ENCODE peak calls at places on chromosome 4, in nine cellular contexts. One of them, this sample, is unnamed.

GRCh38 chr4:184145596-184145995 is 72.1 kb downstream of the ENPP6 start:
- DNase-seq in breast epithelium: no peak
- DNase-seq in CD8-positive, alpha-beta memory T cell: no peak
- DNase-seq in neural progenitor cell: no peak
- DNase-seq in naive thymus-derived CD4-positive, alpha-beta T cell: no peak
- DNase-seq in BE2C: no peak
- DNase-seq in PC-9: no peak
- DNase-seq in adrenal gland: no peak
- DNase-seq in thoracic aorta: no peak
- DNase-seq in this sample: no peak

GRCh38 chr4:7876096-7876993 is 63.3 kb downstream of the AFAP1 start:
- DNase-seq in breast epithelium: no peak
- DNase-seq in CD8-positive, alpha-beta memory T cell: no peak
- DNase-seq in neural progenitor cell: peak; percentile 57
- DNase-seq in naive thymus-derived CD4-positive, alpha-beta T cell: peak; percentile 11
- DNase-seq in BE2C: peak; percentile 83
- DNase-seq in PC-9: no peak
- DNase-seq in adrenal gland: no peak
- DNase-seq in thoracic aorta: no peak
- DNase-seq in this sample: no peak

GRCh38 chr4:30912098-30912719 is 192.0 kb downstream of the PCDH7 start:
- DNase-seq in breast epithelium: no peak
- DNase-seq in CD8-positive, alpha-beta memory T cell: no peak
- DNase-seq in neural progenitor cell: no peak
- DNase-seq in naive thymus-derived CD4-positive, alpha-beta T cell: no peak
- DNase-seq in BE2C: no peak
- DNase-seq in PC-9: no peak
- DNase-seq in adrenal gland: no peak
- DNase-seq in thoracic aorta: no peak
- DNase-seq in this sample: no peak

GRCh38 chr4:108834167-108834566 is 71.3 kb upstream of the ETNPPL start:
- DNase-seq in breast epithelium: no peak
- DNase-seq in CD8-positive, alpha-beta memory T cell: no peak
- DNase-seq in neural progenitor cell: no peak
- DNase-seq in naive thymus-derived CD4-positive, alpha-beta T cell: no peak
- DNase-seq in BE2C: no peak
- DNase-seq in PC-9: no peak
- DNase-seq in adrenal gland: no peak
- DNase-seq in thoracic aorta: no peak
- DNase-seq in this sample: no peak

GRCh38 chr4:108644237-108644636 is 6.2 kb upstream of the OSTC start:
- DNase-seq in breast epithelium: no peak
- DNase-seq in CD8-positive, alpha-beta memory T cell: no peak
- DNase-seq in neural progenitor cell: no peak
- DNase-seq in naive thymus-derived CD4-positive, alpha-beta T cell: no peak
- DNase-seq in BE2C: no peak
- DNase-seq in PC-9: peak; percentile 8
- DNase-seq in adrenal gland: no peak
- DNase-seq in thoracic aorta: no peak
- DNase-seq in this sample: no peak

GRCh38 chr4:20847124-20847747 is 147.0 kb downstream of the PACRGL start:
- DNase-seq in breast epithelium: no peak
- DNase-seq in CD8-positive, alpha-beta memory T cell: no peak
- DNase-seq in neural progenitor cell: no peak
- DNase-seq in naive thymus-derived CD4-positive, alpha-beta T cell: no peak
- DNase-seq in BE2C: no peak
- DNase-seq in PC-9: no peak
- DNase-seq in adrenal gland: no peak
- DNase-seq in thoracic aorta: no peak
- DNase-seq in this sample: no peak

GRCh38 chr4:177190995-177191568 is 118.6 kb upstream of the NEIL3 start:
- DNase-seq in breast epithelium: no peak
- DNase-seq in CD8-positive, alpha-beta memory T cell: no peak
- DNase-seq in neural progenitor cell: no peak
- DNase-seq in naive thymus-derived CD4-positive, alpha-beta T cell: no peak
- DNase-seq in BE2C: no peak
- DNase-seq in PC-9: no peak
- DNase-seq in adrenal gland: no peak
- DNase-seq in thoracic aorta: no peak
- DNase-seq in this sample: no peak

GRCh38 chr4:152937535-152938236 is 1.6 kb downstream of the FHDC1 start:
- DNase-seq in breast epithelium: no peak
- DNase-seq in CD8-positive, alpha-beta memory T cell: no peak
- DNase-seq in neural progenitor cell: peak; percentile 61
- DNase-seq in naive thymus-derived CD4-positive, alpha-beta T cell: peak; percentile 20
- DNase-seq in BE2C: peak; percentile 27
- DNase-seq in PC-9: peak; percentile 39
- DNase-seq in adrenal gland: no peak
- DNase-seq in thoracic aorta: no peak
- DNase-seq in this sample: no peak

GRCh38 chr4:26388671-26389070 is 67.9 kb downstream of the RBPJ start:
- DNase-seq in breast epithelium: no peak
- DNase-seq in CD8-positive, alpha-beta memory T cell: no peak
- DNase-seq in neural progenitor cell: no peak
- DNase-seq in naive thymus-derived CD4-positive, alpha-beta T cell: no peak
- DNase-seq in BE2C: no peak
- DNase-seq in PC-9: no peak
- DNase-seq in adrenal gland: no peak
- DNase-seq in thoracic aorta: no peak
- DNase-seq in this sample: no peak

GRCh38 chr4:139919513-139919912 is 234.5 kb downstream of the MAML3 start:
- DNase-seq in breast epithelium: no peak
- DNase-seq in CD8-positive, alpha-beta memory T cell: no peak
- DNase-seq in neural progenitor cell: no peak
- DNase-seq in naive thymus-derived CD4-positive, alpha-beta T cell: no peak
- DNase-seq in BE2C: no peak
- DNase-seq in PC-9: no peak
- DNase-seq in adrenal gland: peak; percentile 70
- DNase-seq in thoracic aorta: no peak
- DNase-seq in this sample: no peak

GRCh38 chr4:139917896-139918295 is 236.1 kb downstream of the MAML3 start:
- DNase-seq in breast epithelium: no peak
- DNase-seq in CD8-positive, alpha-beta memory T cell: no peak
- DNase-seq in neural progenitor cell: no peak
- DNase-seq in naive thymus-derived CD4-positive, alpha-beta T cell: no peak
- DNase-seq in BE2C: no peak
- DNase-seq in PC-9: no peak
- DNase-seq in adrenal gland: no peak
- DNase-seq in thoracic aorta: no peak
- DNase-seq in this sample: no peak

GRCh38 chr4:139920552-139920951 is 233.4 kb downstream of the MAML3 start:
- DNase-seq in breast epithelium: no peak
- DNase-seq in CD8-positive, alpha-beta memory T cell: no peak
- DNase-seq in neural progenitor cell: peak; percentile 25
- DNase-seq in naive thymus-derived CD4-positive, alpha-beta T cell: no peak
- DNase-seq in BE2C: peak; percentile 53
- DNase-seq in PC-9: no peak
- DNase-seq in adrenal gland: no peak
- DNase-seq in thoracic aorta: no peak
- DNase-seq in this sample: no peak

GRCh38 chr4:139918994-139919393 is 235.0 kb downstream of the MAML3 start:
- DNase-seq in breast epithelium: no peak
- DNase-seq in CD8-positive, alpha-beta memory T cell: no peak
- DNase-seq in neural progenitor cell: no peak
- DNase-seq in naive thymus-derived CD4-positive, alpha-beta T cell: no peak
- DNase-seq in BE2C: no peak
- DNase-seq in PC-9: no peak
- DNase-seq in adrenal gland: no peak
- DNase-seq in thoracic aorta: no peak
- DNase-seq in this sample: no peak

GRCh38 chr4:139918591-139918990 is 235.4 kb downstream of the MAML3 start:
- DNase-seq in breast epithelium: no peak
- DNase-seq in CD8-positive, alpha-beta memory T cell: no peak
- DNase-seq in neural progenitor cell: no peak
- DNase-seq in naive thymus-derived CD4-positive, alpha-beta T cell: no peak
- DNase-seq in BE2C: no peak
- DNase-seq in PC-9: no peak
- DNase-seq in adrenal gland: no peak
- DNase-seq in thoracic aorta: no peak
- DNase-seq in this sample: no peak
- H3K4me1 ChIP-seq in breast epithelium: no peaks in the 10 kb centered on the region
- H3K4me1 ChIP-seq in CD8-positive, alpha-beta memory T cell: no peaks in the 10 kb centered on the region
- H3K4me1 ChIP-seq in neural progenitor cell: peaks cover 39% of the 10 kb centered on the region
- H3K4me1 ChIP-seq in naive thymus-derived CD4-positive, alpha-beta T cell: no peaks in the 10 kb centered on the region
- H3K4me1 ChIP-seq in BE2C: peaks cover 59% of the 10 kb centered on the region
- H3K4me1 ChIP-seq in PC-9: peaks cover 10% of the 10 kb centered on the region
- H3K4me1 ChIP-seq in adrenal gland: peaks cover 65% of the 10 kb centered on the region
- H3K4me1 ChIP-seq in thoracic aorta: peaks cover 68% of the 10 kb centered on the region
- H3K4me1 ChIP-seq in this sample: peaks cover 13% of the 10 kb centered on the region

DNA sequence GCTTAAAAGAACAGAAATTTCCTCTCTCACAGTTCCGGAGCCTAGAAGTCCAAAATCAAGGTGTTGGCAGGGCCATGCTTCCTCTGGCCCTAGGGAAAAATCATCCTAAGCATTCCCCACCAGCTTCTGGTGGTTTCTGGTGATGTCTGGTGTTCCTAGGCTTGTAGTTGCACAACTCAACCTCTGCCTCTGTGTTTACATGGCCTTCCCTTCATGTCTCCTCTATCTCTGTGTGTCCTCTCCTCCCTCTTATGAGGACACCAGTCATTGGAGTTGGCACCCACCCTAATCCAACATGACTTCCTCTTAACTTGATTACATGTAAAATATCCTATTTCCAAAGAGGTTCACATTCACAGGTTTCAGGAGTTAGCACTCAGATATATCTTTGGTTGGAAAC is 15.4 kb downstream of the LRP2BP start:
- DNase-seq in breast epithelium: no peak
- DNase-seq in CD8-positive, alpha-beta memory T cell: no peak
- DNase-seq in neural progenitor cell: no peak
- DNase-seq in naive thymus-derived CD4-positive, alpha-beta T cell: no peak
- DNase-seq in BE2C: no peak
- DNase-seq in PC-9: no peak
- DNase-seq in adrenal gland: no peak
- DNase-seq in thoracic aorta: no peak
- DNase-seq in this sample: no peak
- H3K4me3 ChIP-seq in breast epithelium: no peak overlapping the region
- H3K4me3 ChIP-seq in CD8-positive, alpha-beta memory T cell: no peak overlapping the region
- H3K4me3 ChIP-seq in neural progenitor cell: no peak overlapping the region
- H3K4me3 ChIP-seq in naive thymus-derived CD4-positive, alpha-beta T cell: no peak overlapping the region
- H3K4me3 ChIP-seq in BE2C: no peak overlapping the region
- H3K4me3 ChIP-seq in PC-9: no peak overlapping the region
- H3K4me3 ChIP-seq in adrenal gland: no peak overlapping the region
- H3K4me3 ChIP-seq in thoracic aorta: no peak overlapping the region
- H3K4me3 ChIP-seq in this sample: no peak overlapping the region

GRCh38 chr4:2142630-2143427 is 83.7 kb downstream of the NAT8L start:
- DNase-seq in breast epithelium: no peak
- DNase-seq in CD8-positive, alpha-beta memory T cell: no peak
- DNase-seq in neural progenitor cell: no peak
- DNase-seq in naive thymus-derived CD4-positive, alpha-beta T cell: no peak
- DNase-seq in BE2C: no peak
- DNase-seq in PC-9: no peak
- DNase-seq in adrenal gland: no peak
- DNase-seq in thoracic aorta: no peak
- DNase-seq in this sample: no peak

GRCh38 chr4:2141762-2142520 is 82.8 kb downstream of the NAT8L start:
- DNase-seq in breast epithelium: no peak
- DNase-seq in CD8-positive, alpha-beta memory T cell: no peak
- DNase-seq in neural progenitor cell: no peak
- DNase-seq in naive thymus-derived CD4-positive, alpha-beta T cell: peak; percentile 34
- DNase-seq in BE2C: no peak
- DNase-seq in PC-9: no peak
- DNase-seq in adrenal gland: no peak
- DNase-seq in thoracic aorta: no peak
- DNase-seq in this sample: no peak

GRCh38 chr4:2141022-2141761 is 82.1 kb downstream of the NAT8L start:
- DNase-seq in breast epithelium: no peak
- DNase-seq in CD8-positive, alpha-beta memory T cell: no peak
- DNase-seq in neural progenitor cell: no peak
- DNase-seq in naive thymus-derived CD4-positive, alpha-beta T cell: no peak
- DNase-seq in BE2C: no peak
- DNase-seq in PC-9: no peak
- DNase-seq in adrenal gland: no peak
- DNase-seq in thoracic aorta: no peak
- DNase-seq in this sample: no peak

GRCh38 chr4:2136736-2137135 is 77.6 kb downstream of the NAT8L start:
- DNase-seq in breast epithelium: no peak
- DNase-seq in CD8-positive, alpha-beta memory T cell: no peak
- DNase-seq in neural progenitor cell: no peak
- DNase-seq in naive thymus-derived CD4-positive, alpha-beta T cell: no peak
- DNase-seq in BE2C: no peak
- DNase-seq in PC-9: peak; percentile 53
- DNase-seq in adrenal gland: no peak
- DNase-seq in thoracic aorta: no peak
- DNase-seq in this sample: no peak

DNA sequence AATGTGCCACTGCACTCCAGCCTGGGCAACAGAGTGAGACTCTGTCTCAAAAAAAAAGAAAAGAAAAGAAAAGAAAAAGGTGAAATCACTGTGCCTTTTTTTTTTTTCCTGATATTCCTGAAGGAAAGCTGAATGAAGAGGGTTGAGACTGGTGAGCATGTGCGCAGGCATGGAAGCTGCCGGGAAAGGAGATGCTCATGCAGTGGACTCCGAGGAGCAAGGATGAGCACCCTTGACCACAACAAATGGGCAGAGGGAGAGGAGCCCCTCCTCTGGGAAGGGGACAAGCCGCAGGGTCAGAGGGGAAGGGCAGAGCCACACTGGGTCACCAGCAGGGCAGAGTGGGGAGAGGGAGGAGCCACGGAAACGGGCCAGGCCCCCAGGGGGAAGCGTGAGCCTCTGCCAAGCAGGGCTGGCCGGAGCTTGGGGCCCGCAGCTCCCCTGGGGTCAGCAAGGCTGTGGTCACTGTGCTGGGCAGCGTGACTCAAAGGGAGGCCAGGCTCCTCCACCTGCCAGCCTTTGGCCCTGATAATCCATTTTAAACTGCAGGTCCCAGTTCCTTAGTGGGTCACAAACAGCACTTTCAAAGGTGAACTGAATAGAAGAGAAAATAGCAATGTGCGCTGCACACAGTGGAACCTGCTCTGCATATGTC is 79.8 kb downstream of the NAT8L start:
- DNase-seq in breast epithelium: no peak
- DNase-seq in CD8-positive, alpha-beta memory T cell: no peak
- DNase-seq in neural progenitor cell: no peak
- DNase-seq in naive thymus-derived CD4-positive, alpha-beta T cell: no peak
- DNase-seq in BE2C: no peak
- DNase-seq in PC-9: no peak
- DNase-seq in adrenal gland: no peak
- DNase-seq in thoracic aorta: no peak
- DNase-seq in this sample: no peak
- H3K27me3 ChIP-seq in breast epithelium: no peaks in the 10 kb centered on the region
- H3K27me3 ChIP-seq in CD8-positive, alpha-beta memory T cell: no peaks in the 10 kb centered on the region
- H3K27me3 ChIP-seq in neural progenitor cell: peaks cover 26% of the 10 kb centered on the region
- H3K27me3 ChIP-seq in naive thymus-derived CD4-positive, alpha-beta T cell: no peaks in the 10 kb centered on the region
- H3K27me3 ChIP-seq in BE2C: no peaks in the 10 kb centered on the region
- H3K27me3 ChIP-seq in PC-9: no peaks in the 10 kb centered on the region
- H3K27me3 ChIP-seq in adrenal gland: no peaks in the 10 kb centered on the region
- H3K27me3 ChIP-seq in thoracic aorta: no peaks in the 10 kb centered on the region
- H3K27me3 ChIP-seq in this sample: no peaks in the 10 kb centered on the region

DNA sequence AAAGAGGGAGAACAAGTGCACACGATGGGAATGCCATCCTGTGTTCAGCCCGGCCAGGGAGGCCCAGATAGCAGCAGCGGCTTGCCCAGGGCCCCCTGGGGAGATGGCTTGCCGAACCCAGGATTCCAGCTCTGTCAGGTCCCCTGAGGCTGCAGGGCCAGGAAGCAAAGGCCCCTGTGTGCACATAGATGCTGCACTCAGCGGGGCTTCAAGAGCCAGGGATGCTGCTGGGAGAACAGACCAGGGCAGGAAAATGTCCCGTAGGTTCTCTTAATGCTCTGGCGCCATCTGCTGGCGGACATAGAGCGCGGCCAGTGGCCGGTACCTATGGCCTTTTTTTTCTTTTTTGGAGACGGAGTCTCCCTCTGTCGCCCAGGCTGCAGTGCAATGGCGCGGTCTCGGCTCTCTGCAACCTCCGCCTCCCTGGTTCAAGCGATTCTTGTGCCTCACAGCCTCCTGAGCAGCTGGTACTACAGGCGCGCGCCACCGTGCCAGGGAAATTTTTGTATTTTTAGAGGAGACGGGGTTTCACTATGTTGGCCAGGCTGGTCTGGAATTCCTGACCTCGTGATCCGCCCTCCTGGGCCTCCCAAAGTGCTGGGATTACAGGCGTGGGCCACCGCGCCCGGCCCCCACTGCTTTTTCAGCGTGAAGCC is 22.4 kb downstream of the MED28 start:
- DNase-seq in breast epithelium: peak; percentile 74
- DNase-seq in CD8-positive, alpha-beta memory T cell: peak; percentile 62
- DNase-seq in neural progenitor cell: peak; percentile 90
- DNase-seq in naive thymus-derived CD4-positive, alpha-beta T cell: peak; percentile 58
- DNase-seq in BE2C: peak; percentile 88
- DNase-seq in PC-9: peak; percentile 69
- DNase-seq in adrenal gland: peak; percentile 89
- DNase-seq in thoracic aorta: peak; percentile 17
- DNase-seq in this sample: peak; percentile 67
- H3K4me1 ChIP-seq in breast epithelium: no peaks in the 10 kb centered on the region
- H3K4me1 ChIP-seq in CD8-positive, alpha-beta memory T cell: no peaks in the 10 kb centered on the region
- H3K4me1 ChIP-seq in neural progenitor cell: peaks cover 6% of the 10 kb centered on the region
- H3K4me1 ChIP-seq in naive thymus-derived CD4-positive, alpha-beta T cell: no peaks in the 10 kb centered on the region
- H3K4me1 ChIP-seq in BE2C: no peaks in the 10 kb centered on the region
- H3K4me1 ChIP-seq in PC-9: no peaks in the 10 kb centered on the region
- H3K4me1 ChIP-seq in adrenal gland: no peaks in the 10 kb centered on the region
- H3K4me1 ChIP-seq in thoracic aorta: no peaks in the 10 kb centered on the region
- H3K4me1 ChIP-seq in this sample: no peaks in the 10 kb centered on the region

This sample was measured in tibial nerve.